ENCODE peak calls at places on chromosomes 16 and 17, in six cellular contexts. C is effector memory CD8-positive, alpha-beta T cell; Z is lower leg skin; K is NCI-H460; G is NCI-H345; M is D341Med. X is an unnamed sample.

GRCh38 chr16:2250652-2251280 is 621 bp downstream of the ECI1 start:
- DNase-seq in G (no peak), M (no peak), C (peak), K (no peak), Z (no peak), X (no peak)

GRCh38 chr16:65534121-65534528 is 412.3 kb upstream of the CDH11 start:
- DNase-seq in K (no peak), C (no peak), M (no peak), G (no peak), Z (no peak), X (no peak)

GRCh38 chr16:57532251-57532625 is 4.1 kb downstream of the CCDC102A start:
- DNase-seq in M (no peak), Z (no peak), K (no peak), C (no peak), G (no peak), X (no peak)

GRCh38 chr16:49150341-49150740 is 131.3 kb downstream of the CBLN1 start:
- DNase-seq in Z (no peak), G (no peak), K (no peak), C (no peak), M (no peak), X (no peak)

GRCh38 chr17:73142763-73143395 is 21.9 kb upstream of the SSTR2 start:
- DNase-seq in M (no peak), Z (no peak), C (no peak), K (no peak), G (no peak), X (no peak)

GRCh38 chr16:19555938-19556778 is 655 bp downstream of the VPS35L start:
- DNase-seq in Z (no peak), K (peak), C (no peak), M (no peak), G (peak), X (no peak)

GRCh38 chr17:71724339-71724738 is 396.5 kb upstream of the SOX9 start:
- DNase-seq in C (no peak), M (no peak), K (no peak), Z (no peak), G (no peak), X (no peak)

GRCh38 chr16:58649707-58650106 is 20.1 kb upstream of the CNOT1 start:
- DNase-seq in M (no peak), G (no peak), Z (no peak), C (no peak), K (no peak), X (no peak)

GRCh38 chr16:89102777-89103073 is 9.1 kb downstream of the ACSF3 start:
- DNase-seq in G (no peak), M (no peak), C (no peak), K (no peak), Z (no peak), X (no peak)

GRCh38 chr16:31486036-31486435 is 3.1 kb downstream of the SLC5A2 start:
- DNase-seq in K (no peak), G (no peak), C (no peak), M (no peak), Z (no peak), X (no peak)

GRCh38 chr17:79026345-79027273 is 2.6 kb downstream of the C1QTNF1 start:
- DNase-seq in Z (no peak), K (no peak), M (peak), G (peak), C (no peak), X (peak)

GRCh38 chr16:3066440-3066748 is 954 bp downstream of the IL32 start:
- DNase-seq in G (no peak), M (no peak), C (no peak), K (no peak), Z (no peak), X (no peak)

GRCh38 chr16:28835864-28836760 is 10.0 kb downstream of the TUFM start:
- DNase-seq in Z (no peak), M (no peak), G (no peak), K (no peak), C (no peak), X (no peak)

GRCh38 chr17:7251330-7252175 is at the start of gene CTDNEP1:
- DNase-seq in K (peak), G (peak), Z (peak), C (peak), M (peak), X (peak)

GRCh38 chr16:64309398-64310110 is 812.3 kb downstream of the CDH11 start:
- DNase-seq in M (no peak), G (no peak), K (no peak), Z (no peak), C (no peak), X (no peak)

GRCh38 chr16:84916850-84917249 is 94.5 kb downstream of the ZDHHC7 start:
- DNase-seq in Z (no peak), C (no peak), M (no peak), G (peak), K (no peak), X (no peak)

GRCh38 chr17:56960596-56961538 is at the start of gene COIL:
- DNase-seq in G (peak), Z (peak), M (peak), C (peak), K (peak), X (peak)

GRCh38 chr16:84244728-84245127 is 4.9 kb upstream of the KCNG4 start:
- DNase-seq in C (no peak), M (no peak), K (no peak), Z (no peak), G (no peak), X (no peak)

GRCh38 chr17:77959926-77960521 is 1.5 kb downstream of the TNRC6C start:
- DNase-seq in G (peak), M (no peak), K (no peak), C (no peak), Z (no peak), X (no peak)

GRCh38 chr17:13003927-13004326 is 13.9 kb downstream of the ELAC2 start:
- DNase-seq in C (no peak), Z (no peak), G (no peak), K (no peak), M (no peak), X (no peak)

GRCh38 chr16:89072216-89073130 is 21.2 kb upstream of the ACSF3 start:
- DNase-seq in C (no peak), K (no peak), Z (no peak), M (no peak), G (peak), X (no peak)

GRCh38 chr17:61805399-61805798 is 57.9 kb downstream of the BRIP1 start:
- DNase-seq in C (no peak), K (no peak), Z (no peak), G (no peak), M (no peak), X (no peak)

GRCh38 chr17:1111599-1112443 is 68.0 kb downstream of the ABR start:
- DNase-seq in G (peak), K (no peak), M (no peak), C (no peak), Z (no peak), X (no peak)

GRCh38 chr17:41655611-41656111 is 31.3 kb upstream of the KRT17 start:
- DNase-seq in K (no peak), M (no peak), G (no peak), C (no peak), Z (peak), X (no peak)

GRCh38 chr16:30358577-30358936 is 3.4 kb upstream of the CD2BP2 start:
- DNase-seq in C (no peak), Z (no peak), K (no peak), M (no peak), G (no peak), X (no peak)

GRCh38 chr17:50689956-50690886 is 17.5 kb downstream of the ANKRD40 start:
- DNase-seq in G (no peak), C (no peak), K (no peak), Z (no peak), M (peak), X (no peak)

GRCh38 chr17:17580662-17581470 is 10.6 kb downstream of the PEMT start:
- DNase-seq in M (no peak), K (no peak), G (no peak), Z (no peak), C (no peak), X (no peak)

GRCh38 chr16:66431760-66432159 is 4.7 kb downstream of the BEAN1 start:
- DNase-seq in G (no peak), Z (no peak), K (no peak), M (no peak), C (no peak), X (no peak)

GRCh38 chr16:66920924-66921680 is 2.4 kb upstream of the CDH16 start:
- DNase-seq in C (no peak), Z (no peak), K (no peak), G (no peak), M (no peak), X (peak)

GRCh38 chr17:7835818-7836595 is 2.0 kb downstream of the KDM6B start:
- DNase-seq in G (peak), M (no peak), C (no peak), K (no peak), Z (no peak), X (peak)

GRCh38 chr17:42484304-42484703 is 25.6 kb downstream of the ATP6V0A1 start:
- DNase-seq in M (no peak), G (no peak), K (no peak), C (peak), Z (no peak), X (no peak)